ENCODE peak calls at places on chromosomes 13 and 19, in five cellular contexts. B is activated CD8-positive, alpha-beta T cell treated with anti-CD3 and anti-CD28 coated beads for 36 hours; E is fibroblast of lung; J is fibroblast of the aortic adventitia; I is H9. Y is an unnamed sample.

GRCh38 chr13:29819157-29819556 is 31.3 kb downstream of the UBL3 start:
- DNase-seq in E (no peak), J (no peak), I (no peak), B (no peak), Y (no peak)

GRCh38 chr19:45878043-45878794 is 7.7 kb downstream of the IRF2BP1 start:
- DNase-seq in J (no peak), I (no peak), E (no peak), B (peak), Y (no peak)

GRCh38 chr13:47463726-47464125 is 537.3 kb downstream of the SUCLA2 start:
- DNase-seq in J (peak), E (peak), B (no peak), I (peak), Y (no peak)

GRCh38 chr19:49133621-49134454 is 14.5 kb downstream of the PPFIA3 start:
- DNase-seq in E (peak), I (peak), J (peak), B (peak), Y (no peak)

GRCh38 chr19:17686592-17687042 is 1.5 kb downstream of the UNC13A start:
- DNase-seq in I (peak), J (peak), E (no peak), B (peak), Y (peak)

GRCh38 chr19:10420444-10421239 is at the start of gene PDE4A:
- DNase-seq in E (no peak), J (no peak), I (peak), B (peak), Y (peak)

GRCh38 chr13:60095300-60095699 is 68.4 kb downstream of the DIAPH3 start:
- DNase-seq in J (no peak), E (no peak), B (no peak), I (no peak), Y (no peak)

GRCh38 chr19:8517551-8518442 is 3.8 kb upstream of the ZNF414 start:
- DNase-seq in J (peak), B (peak), E (peak), I (no peak), Y (no peak)

GRCh38 chr19:53571339-53571738 is 33.4 kb downstream of the ZNF331 start:
- DNase-seq in I (no peak), B (no peak), J (no peak), E (no peak), Y (no peak)

GRCh38 chr13:73421310-73421912 is 362.6 kb downstream of the KLF5 start:
- DNase-seq in B (peak), I (no peak), J (peak), E (no peak), Y (no peak)

GRCh38 chr19:58095328-58095727 is 2.7 kb downstream of the ZSCAN18 start:
- DNase-seq in I (no peak), E (no peak), J (no peak), B (no peak), Y (no peak)

GRCh38 chr13:64755961-64756360 is 2474.2 kb downstream of the PCDH9 start:
- DNase-seq in E (no peak), B (no peak), J (peak), I (no peak), Y (no peak)

GRCh38 chr13:112376050-112376681 is at the start of gene SPACA7:
- DNase-seq in J (no peak), B (no peak), I (no peak), E (no peak), Y (no peak)

GRCh38 chr19:6350688-6351087 is 10.6 kb upstream of the CLPP start:
- DNase-seq in J (no peak), I (no peak), E (no peak), B (no peak), Y (no peak)

GRCh38 chr13:50441141-50441540 is 402.4 kb downstream of the DLEU7 start:
- DNase-seq in I (no peak), J (no peak), E (no peak), B (no peak), Y (no peak)

DNA sequence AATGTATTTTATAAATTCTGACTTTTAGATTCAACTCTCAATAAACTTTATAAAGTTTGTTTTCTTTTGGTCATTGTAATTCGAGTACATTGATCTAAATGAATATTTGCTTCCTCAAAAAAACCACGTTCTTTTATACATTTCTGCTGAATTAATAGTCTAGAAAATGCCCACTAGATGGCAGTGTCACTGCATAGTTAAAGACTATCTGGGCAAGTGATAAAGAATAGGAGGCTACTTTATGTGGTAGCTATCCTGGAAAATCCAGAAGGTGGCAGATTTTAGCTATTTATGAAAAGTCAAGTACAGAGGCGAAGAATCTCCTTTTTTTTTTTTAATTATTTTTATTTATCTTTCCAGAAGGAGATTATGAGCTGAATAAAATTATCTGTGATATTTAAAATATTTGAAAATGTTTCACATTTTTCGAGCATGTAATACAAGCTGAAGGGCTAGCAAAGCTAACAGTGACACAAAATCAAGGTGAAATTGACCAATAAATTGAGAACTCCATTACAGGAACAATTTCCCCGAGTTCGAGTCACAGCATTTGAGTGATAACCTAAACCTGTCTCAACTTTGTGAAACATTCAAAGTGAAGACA is 221.8 kb downstream of the OLFM4 start:
- DNase-seq in J (peak), E (peak), I (no peak), B (peak), Y (peak)
- TF ChIP-seq CTCF in J (peak), E (peak), I (peak), B (peak), Y (peak)

DNA sequence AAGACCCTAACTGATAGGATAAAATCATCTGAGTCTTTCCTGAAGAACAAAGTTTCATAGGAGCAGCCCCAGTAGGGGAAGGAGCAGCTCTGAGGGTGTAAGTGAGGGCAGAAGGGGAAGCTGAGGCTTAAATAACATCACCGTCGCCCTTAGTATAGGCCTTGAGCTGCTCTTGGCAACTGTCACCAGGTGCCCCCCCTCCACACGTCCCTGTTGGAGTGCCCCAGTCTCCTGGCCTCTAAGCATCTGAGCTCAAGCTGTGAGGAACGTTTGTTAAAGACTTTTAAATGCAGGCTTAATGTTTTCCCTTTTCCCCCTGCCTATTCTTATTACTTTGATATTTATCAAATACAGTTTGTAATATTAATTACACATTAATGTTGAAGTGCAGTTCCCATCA is 170.6 kb downstream of the ZIC5 start:
- DNase-seq in B (no peak), J (no peak), I (peak), E (no peak), Y (no peak)
- TF ChIP-seq CTCF in B (no peak), J (no peak), I (no peak), E (no peak), Y (no peak)

GRCh38 chr19:19324059-19324755 is 3.6 kb downstream of the MAU2 start:
- DNase-seq in B (no peak), I (no peak), E (no peak), J (no peak), Y (no peak)

GRCh38 chr19:19319725-19320361 is 466 bp downstream of the SUGP1 start:
- DNase-seq in E (no peak), B (peak), J (no peak), I (no peak), Y (no peak)

GRCh38 chr19:19316082-19316481 is 4.2 kb downstream of the SUGP1 start:
- DNase-seq in B (no peak), E (no peak), J (no peak), I (no peak), Y (no peak)

GRCh38 chr19:19321143-19321577 is 531 bp downstream of the MAU2 start:
- DNase-seq in B (peak), J (peak), E (peak), I (peak), Y (no peak)

DNA sequence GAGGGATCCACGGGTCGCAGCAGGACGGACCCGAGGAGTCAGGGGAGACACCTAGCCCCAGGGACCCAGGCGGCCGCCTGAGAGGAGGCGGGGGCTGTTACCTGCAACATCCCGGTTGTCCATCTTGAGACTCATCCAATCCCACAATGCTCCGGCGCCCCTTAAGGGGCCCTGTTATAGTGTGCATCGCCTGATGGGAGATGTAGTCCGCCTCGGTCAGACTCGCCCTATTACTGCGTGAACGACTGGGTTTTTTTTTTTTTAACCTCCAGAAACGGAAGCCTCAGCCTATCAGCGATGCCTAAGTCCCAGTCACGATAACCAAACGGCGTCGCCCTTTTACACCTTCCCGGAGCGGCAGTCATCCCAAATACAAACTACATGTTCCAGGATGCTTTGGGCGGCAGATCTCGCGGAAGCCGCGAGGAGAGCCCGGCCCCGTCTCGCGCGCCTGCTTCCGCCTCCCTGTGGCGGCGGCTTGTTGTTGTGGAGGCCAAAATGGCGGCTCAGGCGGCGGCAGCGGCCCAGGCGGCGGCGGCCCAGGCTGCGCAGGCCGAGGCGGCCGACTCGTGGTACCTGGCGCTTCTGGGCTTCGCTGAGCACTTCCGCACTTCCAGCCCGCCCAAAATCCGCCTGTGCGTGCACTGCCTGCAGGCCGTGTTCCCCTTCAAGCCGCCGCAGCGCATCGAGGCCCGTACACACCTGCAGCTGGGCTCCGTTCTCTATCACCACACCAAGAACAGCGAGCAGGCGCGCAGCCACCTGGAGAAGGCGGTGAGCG is at the start of the genes MAU2 and SUGP1:
- DNase-seq in J (peak), B (peak), I (peak), E (peak), Y (peak)
- TF ChIP-seq CTCF in J (peak), B (no peak), I (no peak), E (no peak), Y (no peak)

GRCh38 chr13:85413664-85414063 is 385.6 kb downstream of the SLITRK6 start:
- DNase-seq in B (no peak), I (no peak), E (no peak), J (no peak), Y (no peak)
- TF ChIP-seq CTCF in B (no peak), I (no peak), E (no peak), J (no peak), Y (no peak)

DNA sequence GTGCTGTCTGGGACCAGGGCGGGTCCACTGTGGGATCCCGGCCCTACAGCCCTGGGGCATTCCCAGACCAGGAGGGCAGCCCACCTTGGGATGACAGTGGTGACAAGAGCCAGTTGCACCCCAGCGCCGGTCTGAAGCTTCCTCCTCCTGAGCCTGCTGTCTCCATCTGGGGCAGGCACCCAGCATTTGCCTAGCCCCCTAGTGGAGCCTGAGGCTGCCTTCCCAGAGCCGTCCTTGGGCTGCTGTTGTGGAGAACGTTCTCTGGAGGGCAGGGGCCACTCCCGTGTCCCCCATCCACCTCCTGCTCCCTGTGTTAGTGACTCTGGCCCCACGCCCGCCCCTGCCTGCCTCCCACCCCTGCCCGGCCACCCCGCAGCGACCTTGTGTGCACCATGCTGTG is 148.5 kb downstream of the KDM4B start:
- DNase-seq in J (no peak), I (no peak), E (no peak), B (no peak), Y (no peak)
- TF ChIP-seq CTCF in J (no peak), I (peak), E (no peak), B (no peak), Y (no peak)

DNA sequence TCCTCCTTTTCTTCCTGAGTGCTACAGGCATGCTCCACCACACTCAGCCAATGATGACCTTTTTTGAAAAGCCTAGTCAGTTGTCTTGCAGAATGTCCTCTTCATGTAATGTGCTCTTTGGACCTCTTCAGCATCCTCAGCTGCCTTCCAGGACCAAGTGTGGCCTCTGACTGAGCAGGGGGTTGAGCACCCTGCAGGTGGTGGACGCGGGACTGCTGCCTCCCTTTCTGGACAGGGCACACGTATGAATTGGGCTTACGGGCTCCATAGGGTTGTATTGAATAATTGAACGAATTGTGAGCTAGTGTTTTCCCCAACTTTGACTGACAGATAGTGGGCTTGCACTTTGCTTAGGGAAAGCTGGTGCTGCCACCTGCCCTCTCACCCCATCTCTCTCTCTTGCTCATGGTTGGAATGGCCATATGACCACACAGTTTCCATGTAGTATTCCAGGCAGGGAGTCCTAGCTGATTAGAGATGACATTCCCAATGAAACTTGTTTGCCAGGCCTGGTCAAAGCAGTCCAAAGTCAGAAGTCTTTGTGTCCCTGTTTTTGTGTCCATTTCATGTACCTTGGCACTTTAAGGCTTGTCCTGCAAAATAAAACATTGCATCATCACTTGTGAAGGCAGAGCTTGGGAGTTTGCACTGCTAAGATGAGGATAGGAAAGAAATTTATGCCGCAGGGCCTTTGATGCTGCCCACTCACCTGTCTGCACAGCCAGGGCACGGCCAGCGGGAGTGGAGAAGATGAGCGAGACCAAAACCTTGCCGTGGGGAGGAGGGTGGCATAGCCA is 76.3 kb upstream of the NPAS1 start:
- DNase-seq in E (no peak), J (no peak), I (no peak), B (no peak), Y (no peak)
- TF ChIP-seq CTCF in E (no peak), J (no peak), I (no peak), B (no peak), Y (no peak)

GRCh38 chr13:44431150-44431549 is 57.5 kb downstream of the SERP2 start:
- DNase-seq in B (no peak), J (no peak), I (no peak), E (no peak), Y (no peak)
- TF ChIP-seq CTCF in B (no peak), J (no peak), I (no peak), E (no peak), Y (no peak)

Y was measured in GM20000.